ENCODE peak calls at places on chromosomes 6 and 20, in seven cellular contexts. M is lung, N is kidney epithelial cell, C is retinal pigment epithelial cell, L is sigmoid colon, V is tibial artery, T is cardiac muscle cell. W is an unnamed sample.

GRCh38 chr6:161044335-161044734 is 52.8 kb downstream of the MAP3K4 start:
- DNase-seq in M (no peak), N (no peak), C (no peak), L (no peak), V (no peak), T (no peak), W (no peak)

GRCh38 chr20:3753098-3753497 is 14.5 kb downstream of the ADISSP start:
- DNase-seq in M (no peak), N (no peak), C (peak), L (peak), V (no peak), T (peak), W (no peak)

GRCh38 chr6:127332383-127332961 is 10.9 kb downstream of the ECHDC1 start:
- DNase-seq in M (no peak), N (no peak), C (no peak), L (no peak), V (no peak), T (no peak), W (no peak)

GRCh38 chr6:7424967-7425807 is 35.6 kb downstream of the RIOK1 start:
- DNase-seq in M (no peak), N (no peak), C (peak), L (no peak), V (no peak), T (peak), W (peak)

GRCh38 chr6:38730136-38730862 is 15.2 kb downstream of the DNAH8 start:
- DNase-seq in M (no peak), N (no peak), C (no peak), L (no peak), V (no peak), T (no peak), W (no peak)

GRCh38 chr20:25867776-25868649 is 171.4 kb upstream of the ZNF337 start:
- DNase-seq in M (peak), N (no peak), C (no peak), L (peak), V (peak), T (peak), W (no peak)

GRCh38 chr6:39684790-39685485 is 40.3 kb downstream of the KIF6 start:
- DNase-seq in M (no peak), N (no peak), C (no peak), L (no peak), V (no peak), T (no peak), W (no peak)

GRCh38 chr20:12970372-12970821 is 38.4 kb upstream of the SPTLC3 start:
- DNase-seq in M (no peak), N (no peak), C (peak), L (no peak), V (no peak), T (peak), W (no peak)

GRCh38 chr6:6952484-6952883 is 155.3 kb upstream of the RREB1 start:
- DNase-seq in M (no peak), N (no peak), C (no peak), L (no peak), V (no peak), T (no peak), W (no peak)

GRCh38 chr6:134247271-134247833 is 70.6 kb downstream of the SGK1 start:
- DNase-seq in M (no peak), N (no peak), C (no peak), L (no peak), V (no peak), T (no peak), W (no peak)

GRCh38 chr6:130717657-130718056 is 109.5 kb upstream of the SMLR1 start:
- DNase-seq in M (no peak), N (no peak), C (no peak), L (no peak), V (no peak), T (no peak), W (no peak)

GRCh38 chr6:167735498-167736201 is 91.1 kb upstream of the AFDN start:
- DNase-seq in M (no peak), N (no peak), C (no peak), L (peak), V (peak), T (peak), W (no peak)

GRCh38 chr6:32968770-32969684 is 633 bp downstream of the BRD2 start:
- DNase-seq in M (peak), N (no peak), C (peak), L (peak), V (peak), T (peak), W (no peak)

GRCh38 chr6:32968093-32968769 is at the start of gene BRD2:
- DNase-seq in M (peak), N (peak), C (peak), L (peak), V (peak), T (peak), W (no peak)

GRCh38 chr6:32971245-32971580 is 2.8 kb downstream of the BRD2 start:
- DNase-seq in M (no peak), N (no peak), C (no peak), L (no peak), V (no peak), T (no peak), W (no peak)

GRCh38 chr6:32970413-32971244 is 2.2 kb downstream of the BRD2 start:
- DNase-seq in M (peak), N (no peak), C (no peak), L (peak), V (peak), T (peak), W (peak)

DNA sequence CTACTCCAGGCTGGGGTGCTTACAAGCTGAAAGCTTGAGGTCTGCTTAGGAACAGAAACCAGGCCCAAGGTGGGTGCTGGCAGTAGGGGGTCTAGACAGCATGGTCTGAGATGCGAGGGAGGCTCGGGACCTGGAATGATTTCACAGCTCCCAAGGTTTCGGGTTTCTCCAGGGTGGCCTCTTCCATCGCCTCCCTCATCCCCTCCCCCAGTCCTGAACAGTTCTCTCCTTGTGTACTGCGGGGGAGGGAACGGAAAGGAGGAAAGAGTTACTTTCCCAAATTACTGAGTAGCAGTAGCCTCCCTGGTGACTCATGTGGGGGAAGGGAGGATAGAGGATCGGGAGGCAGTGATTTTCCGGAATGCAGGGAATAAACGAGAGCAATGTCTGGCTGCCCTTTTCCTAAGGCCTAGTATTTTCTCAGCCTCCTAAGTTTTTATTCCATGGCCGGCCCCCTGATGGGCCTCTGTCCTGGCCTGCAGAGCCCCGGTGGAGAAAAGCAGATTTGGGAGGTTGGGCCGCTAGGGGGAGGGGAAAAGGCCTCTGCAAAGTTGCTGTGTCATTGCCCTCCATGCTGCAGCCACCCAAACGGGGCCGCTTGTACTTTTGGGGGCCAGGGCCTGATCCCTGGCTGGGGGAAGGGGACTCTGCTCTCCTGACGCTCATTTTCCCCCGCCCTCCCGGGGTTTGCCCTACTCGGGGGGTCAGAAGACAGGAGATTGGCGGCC is 1.5 kb downstream of the BRD2 start:
- DNase-seq in M (peak), N (peak), C (no peak), L (peak), V (peak), T (peak), W (no peak)
- TF ChIP-seq CTCF in M (no peak), N (peak), C (peak), L (peak), V (peak), T (peak), W (peak)

GRCh38 chr6:111626446-111626845 is 20.8 kb upstream of the TRAF3IP2 start:
- DNase-seq in M (no peak), N (no peak), C (peak), L (no peak), V (no peak), T (no peak), W (no peak)

GRCh38 chr6:111624391-111625098 is 18.9 kb upstream of the TRAF3IP2 start:
- DNase-seq in M (no peak), N (no peak), C (no peak), L (no peak), V (no peak), T (no peak), W (no peak)

GRCh38 chr6:111625099-111625416 is 19.4 kb upstream of the TRAF3IP2 start:
- DNase-seq in M (no peak), N (no peak), C (no peak), L (no peak), V (no peak), T (no peak), W (no peak)

GRCh38 chr6:111623046-111623718 is 17.5 kb upstream of the TRAF3IP2 start:
- DNase-seq in M (no peak), N (no peak), C (no peak), L (no peak), V (no peak), T (no peak), W (no peak)

DNA sequence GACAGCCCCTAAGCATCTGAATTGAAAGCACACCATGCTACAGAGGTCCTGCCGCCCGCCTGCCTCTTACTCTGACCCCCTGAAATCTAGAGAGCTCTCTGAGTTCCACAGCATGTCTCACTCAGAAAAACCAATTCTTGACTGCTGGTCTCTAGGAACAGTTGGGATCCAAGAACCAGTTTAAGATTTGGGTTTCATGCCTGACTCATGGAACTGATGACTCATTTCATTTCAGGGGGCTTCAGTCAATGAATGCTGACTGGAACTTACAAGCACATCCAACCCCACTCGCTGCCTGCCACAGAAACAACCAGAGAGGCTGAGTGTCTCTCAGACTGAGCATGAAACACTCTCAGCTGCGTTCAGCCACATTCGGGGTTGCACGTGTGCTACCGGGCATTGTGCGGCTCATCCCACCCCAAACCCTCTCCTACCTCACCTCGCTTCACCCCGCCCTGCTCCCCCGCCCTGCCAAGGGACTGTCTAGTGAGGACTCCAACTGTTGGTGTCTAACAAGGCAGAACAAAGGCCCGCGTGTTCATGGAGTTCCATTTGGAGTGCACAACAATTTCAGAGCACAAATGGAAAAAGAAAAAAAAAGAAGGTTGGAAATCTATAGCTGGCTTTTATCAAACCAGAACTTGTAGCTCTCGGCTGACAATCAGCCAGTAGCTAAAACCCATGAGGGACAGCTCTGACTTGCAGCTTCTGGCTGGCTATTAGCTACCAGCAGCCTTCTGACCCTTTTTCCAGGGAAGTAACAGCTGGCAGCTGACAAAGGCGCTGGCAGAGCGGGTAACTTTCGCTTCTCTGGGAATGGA is 20.0 kb upstream of the TRAF3IP2 start:
- DNase-seq in M (no peak), N (no peak), C (no peak), L (peak), V (peak), T (peak), W (no peak)
- H3K4me3 ChIP-seq in M (no peak), N (no peak), C (peak), L (peak), V (peak), T (no peak), W (no peak)

GRCh38 chr6:143501851-143502250 is 9.7 kb downstream of the FUCA2 start:
- DNase-seq in M (no peak), N (no peak), C (no peak), L (no peak), V (no peak), T (no peak), W (no peak)
- TF ChIP-seq CTCF in M (no peak), N (peak), C (peak), L (no peak), V (no peak), T (peak), W (peak)

GRCh38 chr6:158807515-158808441 is 11.4 kb downstream of the EZR start:
- DNase-seq in M (no peak), N (no peak), C (no peak), L (no peak), V (no peak), T (no peak), W (no peak)

GRCh38 chr6:158805698-158806373 is 13.3 kb downstream of the EZR start:
- DNase-seq in M (no peak), N (no peak), C (no peak), L (no peak), V (no peak), T (no peak), W (no peak)

GRCh38 chr6:158808442-158808833 is 10.7 kb downstream of the EZR start:
- DNase-seq in M (no peak), N (no peak), C (peak), L (no peak), V (no peak), T (no peak), W (no peak)

GRCh38 chr6:158810149-158811095 is 8.7 kb downstream of the EZR start:
- DNase-seq in M (no peak), N (no peak), C (no peak), L (no peak), V (no peak), T (no peak), W (no peak)

GRCh38 chr6:158808918-158809678 is 10.1 kb downstream of the EZR start:
- DNase-seq in M (no peak), N (no peak), C (no peak), L (no peak), V (no peak), T (no peak), W (no peak)
- H3K4me3 ChIP-seq in M (no peak), N (no peak), C (peak), L (no peak), V (no peak), T (no peak), W (peak)

GRCh38 chr6:49607391-49607982 is 29.2 kb downstream of the RHAG start:
- DNase-seq in M (no peak), N (no peak), C (no peak), L (no peak), V (no peak), T (no peak), W (no peak)
- TF ChIP-seq CTCF in M (no peak), N (no peak), C (no peak), L (no peak), V (no peak), T (no peak), W (no peak)

DNA sequence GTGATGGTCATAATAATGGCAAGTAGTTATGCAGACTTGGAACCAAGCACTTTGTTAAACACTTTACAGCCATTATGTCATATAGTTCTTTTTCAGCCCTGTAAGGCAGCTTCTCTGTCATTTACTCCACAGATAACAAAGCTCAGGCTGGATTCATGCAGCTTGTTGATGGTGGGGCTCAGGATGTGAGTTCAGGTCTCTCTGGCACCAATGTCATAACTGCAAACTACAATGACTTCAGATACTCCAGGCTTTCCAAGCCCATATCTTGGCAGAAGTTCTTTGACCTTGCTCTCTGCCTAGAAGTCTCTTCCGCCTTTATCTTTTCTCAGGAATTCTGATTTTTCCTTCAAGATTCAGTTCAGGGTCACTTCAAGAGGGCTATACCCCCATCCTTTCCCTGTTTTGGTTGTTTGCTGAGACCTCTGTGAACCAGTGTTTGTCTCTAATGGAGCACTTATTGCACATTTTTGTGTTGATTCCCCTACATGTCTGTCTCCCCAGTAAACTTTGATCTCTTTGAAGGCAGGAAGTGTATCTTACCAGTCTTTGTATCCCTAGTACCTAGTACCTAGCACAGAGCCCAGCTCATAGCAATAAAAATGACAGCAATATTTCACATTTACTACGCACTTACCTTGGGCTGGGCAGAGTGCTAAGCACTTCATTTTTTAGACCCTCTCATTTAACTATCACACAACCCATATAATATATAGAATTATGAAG is 19.7 kb upstream of the EFHC1 start:
- DNase-seq in M (no peak), N (no peak), C (no peak), L (no peak), V (no peak), T (no peak), W (no peak)
- H3K4me3 ChIP-seq in M (no peak), N (no peak), C (no peak), L (no peak), V (no peak), T (no peak), W (no peak)

GRCh38 chr6:150004783-150005717 is 20.3 kb downstream of the RAET1L start:
- DNase-seq in M (peak), N (peak), C (peak), L (peak), V (peak), T (peak), W (no peak)
- TF ChIP-seq CTCF in M (no peak), N (no peak), C (no peak), L (no peak), V (no peak), T (no peak), W (no peak)

DNA sequence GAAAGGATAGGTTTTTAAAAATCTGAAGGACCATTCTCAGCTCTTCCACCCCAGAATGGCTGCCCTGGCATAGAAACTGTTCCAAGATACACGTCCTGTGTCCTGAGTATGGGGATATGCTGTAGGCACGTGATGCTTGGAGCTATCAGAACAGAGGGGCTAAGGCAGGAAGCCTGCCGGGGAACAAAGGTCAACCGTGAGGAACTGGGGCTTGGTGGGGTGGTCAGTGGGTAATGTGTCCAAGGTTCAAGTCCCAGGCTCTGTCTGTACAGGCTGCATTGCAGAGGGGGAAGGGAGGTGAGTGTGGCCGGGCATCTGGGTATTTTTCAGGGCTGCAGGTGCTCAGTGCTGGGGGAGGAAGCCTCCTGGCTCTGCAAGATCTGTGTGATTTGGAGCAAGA is 479.6 kb upstream of the CHD6 start:
- DNase-seq in M (no peak), N (no peak), C (no peak), L (no peak), V (no peak), T (no peak), W (no peak)
- H3K4me3 ChIP-seq in M (no peak), N (no peak), C (no peak), L (no peak), V (no peak), T (no peak), W (no peak)

DNA sequence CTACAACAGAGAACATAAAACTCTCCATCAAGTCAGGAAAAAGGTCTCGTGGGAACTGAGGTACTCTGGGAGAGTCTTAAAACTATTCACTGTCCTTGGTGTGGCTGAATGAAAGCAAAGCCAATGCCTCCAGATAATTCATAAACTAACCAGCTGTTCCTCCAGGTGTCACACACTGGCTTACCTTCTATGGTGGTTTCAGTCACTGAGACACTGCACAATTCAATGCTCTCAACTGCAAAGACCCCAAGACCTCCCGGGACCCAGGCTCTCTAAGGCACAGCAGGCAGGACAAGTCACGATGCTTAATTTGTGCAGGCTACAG is 100.8 kb downstream of the GMPR start:
- DNase-seq in M (no peak), N (no peak), C (no peak), L (no peak), V (no peak), T (no peak), W (no peak)
- TF ChIP-seq CTCF in M (no peak), N (no peak), C (no peak), L (no peak), V (no peak), T (no peak), W (no peak)

DNA sequence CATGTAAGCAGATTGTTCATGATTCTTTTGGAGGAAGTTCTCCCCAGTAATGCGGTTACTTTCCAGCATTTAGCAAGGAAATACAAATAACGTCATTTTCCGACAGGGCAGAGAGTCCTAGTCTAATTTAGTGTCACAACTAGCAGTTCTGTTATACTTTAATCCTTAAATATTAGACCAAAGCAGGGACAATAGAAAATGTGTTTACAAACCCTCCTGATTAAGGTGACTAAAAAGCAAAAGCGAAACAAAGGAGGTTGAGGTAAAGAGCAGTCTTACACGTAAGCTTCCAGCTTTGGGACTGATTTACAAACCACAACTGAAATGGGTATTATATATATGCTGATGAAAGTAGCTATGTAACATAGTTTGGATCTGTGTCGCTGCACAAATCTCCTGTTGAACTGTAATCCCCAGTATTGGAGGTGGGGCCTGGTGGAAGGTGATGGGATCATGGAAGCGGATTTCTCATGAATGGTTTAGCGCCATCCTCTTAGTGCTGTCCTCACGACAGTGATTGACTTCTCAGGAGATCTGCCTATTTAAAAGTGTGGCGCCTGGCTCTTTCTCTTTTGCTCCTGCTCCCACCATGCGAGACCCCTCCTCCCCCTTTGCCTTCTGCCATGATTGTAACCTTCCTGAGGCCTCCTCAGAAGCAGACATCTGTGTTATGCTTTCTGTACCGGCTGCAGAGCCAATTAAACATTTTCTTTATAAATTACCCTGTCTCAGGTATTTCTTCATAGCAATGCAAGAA is 81.9 kb downstream of the PLCB1 start:
- DNase-seq in M (no peak), N (no peak), C (no peak), L (no peak), V (no peak), T (no peak), W (no peak)
- H3K4me3 ChIP-seq in M (no peak), N (no peak), C (no peak), L (no peak), V (no peak), T (no peak), W (no peak)

W was measured in epithelial cell of proximal tubule.